ENCODE peak calls at places on chromosomes 5 and 9, in four cellular contexts. A is T-cell, D is activated gamma-delta T cell treated with Interleukin-2 at 50 U/mL for 16 hours, J is substantia nigra. X is an unnamed sample.

GRCh38 chr9:137759649-137760321 is 117.8 kb upstream of the CACNA1B start:
- DNase-seq in A (no peak), D (no peak), J (no peak), X (no peak)

GRCh38 chr9:136786451-136786850 is 4.7 kb upstream of the TMEM141 start:
- DNase-seq in A (no peak), D (no peak), J (peak; percentile 38), X (no peak)

GRCh38 chr5:1278216-1278615 is 16.7 kb downstream of the TERT start:
- DNase-seq in A (no peak), D (no peak), J (no peak), X (no peak)

GRCh38 chr5:31413030-31413812 is 118.7 kb downstream of the DROSHA start:
- DNase-seq in A (no peak), D (no peak), J (no peak), X (no peak)

GRCh38 chr5:1476967-1477310 is 31.7 kb upstream of the SLC6A3 start:
- DNase-seq in A (no peak), D (no peak), J (no peak), X (peak; percentile 0)

GRCh38 chr9:34079181-34079580 is 30.5 kb upstream of the UBAP2 start:
- DNase-seq in A (no peak), D (no peak), J (no peak), X (no peak)

GRCh38 chr5:10860196-10860543 is 99.1 kb upstream of the DAP start:
- DNase-seq in A (no peak), D (no peak), J (no peak), X (no peak)

GRCh38 chr9:92191801-92192200 is 76.6 kb upstream of the SPTLC1 start:
- DNase-seq in A (no peak), D (no peak), J (no peak), X (no peak)

X was measured in CD8-positive, alpha-beta memory T cell.